ENCODE peak calls at places on chromosomes 11 and 22, in nine cellular contexts. One of them, this sample, is unnamed. For H3K27me3, the result is how much of the 10 kb centered on the place peaks cover.

GRCh38 chr11:121291896-121292502 is 572 bp upstream of the SC5D start:
- DNase-seq in mammary epithelial cell: no peak
- DNase-seq in HepG2: no peak
- DNase-seq in mesenchymal stem cell: no peak
- DNase-seq in keratinocyte: no peak
- DNase-seq in PC-3: peak
- DNase-seq in mesendoderm: peak
- DNase-seq in GM23248: peak
- DNase-seq in endothelial cell of umbilical vein: no peak
- DNase-seq in this sample: peak

GRCh38 chr22:30925667-30926066 is 42.9 kb downstream of the MORC2 start:
- DNase-seq in mammary epithelial cell: no peak
- DNase-seq in HepG2: no peak
- DNase-seq in mesenchymal stem cell: no peak
- DNase-seq in keratinocyte: no peak
- DNase-seq in PC-3: no peak
- DNase-seq in mesendoderm: no peak
- DNase-seq in GM23248: no peak
- DNase-seq in endothelial cell of umbilical vein: no peak
- DNase-seq in this sample: no peak

GRCh38 chr11:46554205-46555162 is 39.3 kb downstream of the AMBRA1 start:
- DNase-seq in mammary epithelial cell: peak
- DNase-seq in HepG2: peak
- DNase-seq in mesenchymal stem cell: peak
- DNase-seq in keratinocyte: no peak
- DNase-seq in PC-3: peak
- DNase-seq in mesendoderm: peak
- DNase-seq in GM23248: peak
- DNase-seq in endothelial cell of umbilical vein: peak
- DNase-seq in this sample: peak

GRCh38 chr11:88359529-88359928 is 22.0 kb upstream of the CTSC start:
- DNase-seq in mammary epithelial cell: no peak
- DNase-seq in HepG2: no peak
- DNase-seq in mesenchymal stem cell: no peak
- DNase-seq in keratinocyte: no peak
- DNase-seq in PC-3: no peak
- DNase-seq in mesendoderm: no peak
- DNase-seq in GM23248: no peak
- DNase-seq in endothelial cell of umbilical vein: no peak
- DNase-seq in this sample: no peak

GRCh38 chr22:41762980-41763779 is 37.3 kb upstream of the CCDC134 start:
- DNase-seq in mammary epithelial cell: peak
- DNase-seq in HepG2: peak
- DNase-seq in mesenchymal stem cell: no peak
- DNase-seq in keratinocyte: no peak
- DNase-seq in PC-3: peak
- DNase-seq in mesendoderm: peak
- DNase-seq in GM23248: no peak
- DNase-seq in endothelial cell of umbilical vein: peak
- DNase-seq in this sample: no peak

GRCh38 chr22:18044548-18045271 is 20.3 kb upstream of the MICAL3 start:
- DNase-seq in mammary epithelial cell: no peak
- DNase-seq in HepG2: peak
- DNase-seq in mesenchymal stem cell: no peak
- DNase-seq in keratinocyte: no peak
- DNase-seq in PC-3: no peak
- DNase-seq in mesendoderm: no peak
- DNase-seq in GM23248: no peak
- DNase-seq in endothelial cell of umbilical vein: no peak
- DNase-seq in this sample: no peak

GRCh38 chr22:47695176-47695575 is 932.7 kb downstream of the TBC1D22A start:
- DNase-seq in mammary epithelial cell: no peak
- DNase-seq in HepG2: no peak
- DNase-seq in mesenchymal stem cell: no peak
- DNase-seq in keratinocyte: no peak
- DNase-seq in PC-3: no peak
- DNase-seq in mesendoderm: no peak
- DNase-seq in GM23248: no peak
- DNase-seq in endothelial cell of umbilical vein: no peak
- DNase-seq in this sample: no peak

GRCh38 chr22:28180804-28181203 is 261.7 kb upstream of the PITPNB start:
- DNase-seq in mammary epithelial cell: no peak
- DNase-seq in HepG2: no peak
- DNase-seq in mesenchymal stem cell: no peak
- DNase-seq in keratinocyte: no peak
- DNase-seq in PC-3: no peak
- DNase-seq in mesendoderm: no peak
- DNase-seq in GM23248: peak
- DNase-seq in endothelial cell of umbilical vein: no peak
- DNase-seq in this sample: peak

GRCh38 chr11:60118333-60118732 is 29.9 kb downstream of the MS4A2 start:
- DNase-seq in mammary epithelial cell: peak
- DNase-seq in HepG2: no peak
- DNase-seq in mesenchymal stem cell: no peak
- DNase-seq in keratinocyte: no peak
- DNase-seq in PC-3: peak
- DNase-seq in mesendoderm: no peak
- DNase-seq in GM23248: no peak
- DNase-seq in endothelial cell of umbilical vein: peak
- DNase-seq in this sample: no peak

GRCh38 chr22:27602390-27602789 is 199.2 kb downstream of the MN1 start:
- DNase-seq in mammary epithelial cell: no peak
- DNase-seq in HepG2: no peak
- DNase-seq in mesenchymal stem cell: no peak
- DNase-seq in keratinocyte: no peak
- DNase-seq in PC-3: no peak
- DNase-seq in mesendoderm: no peak
- DNase-seq in GM23248: no peak
- DNase-seq in endothelial cell of umbilical vein: no peak
- DNase-seq in this sample: no peak

GRCh38 chr11:2258501-2259465 is 11.6 kb downstream of the ASCL2 start:
- DNase-seq in mammary epithelial cell: no peak
- DNase-seq in HepG2: no peak
- DNase-seq in mesenchymal stem cell: no peak
- DNase-seq in keratinocyte: no peak
- DNase-seq in PC-3: no peak
- DNase-seq in mesendoderm: no peak
- DNase-seq in GM23248: no peak
- DNase-seq in endothelial cell of umbilical vein: no peak
- DNase-seq in this sample: no peak

GRCh38 chr11:108929241-108929640 is 264.4 kb downstream of the DDX10 start:
- DNase-seq in mammary epithelial cell: peak
- DNase-seq in HepG2: peak
- DNase-seq in mesenchymal stem cell: peak
- DNase-seq in keratinocyte: peak
- DNase-seq in PC-3: peak
- DNase-seq in mesendoderm: no peak
- DNase-seq in GM23248: peak
- DNase-seq in endothelial cell of umbilical vein: peak
- DNase-seq in this sample: peak

GRCh38 chr11:108538022-108538424 is 39.8 kb upstream of the POGLUT3 start:
- DNase-seq in mammary epithelial cell: no peak
- DNase-seq in HepG2: no peak
- DNase-seq in mesenchymal stem cell: no peak
- DNase-seq in keratinocyte: no peak
- DNase-seq in PC-3: no peak
- DNase-seq in mesendoderm: no peak
- DNase-seq in GM23248: no peak
- DNase-seq in endothelial cell of umbilical vein: no peak
- DNase-seq in this sample: no peak

GRCh38 chr11:83545494-83545893 is 259.3 kb upstream of the CCDC90B start:
- DNase-seq in mammary epithelial cell: no peak
- DNase-seq in HepG2: no peak
- DNase-seq in mesenchymal stem cell: no peak
- DNase-seq in keratinocyte: no peak
- DNase-seq in PC-3: no peak
- DNase-seq in mesendoderm: no peak
- DNase-seq in GM23248: no peak
- DNase-seq in endothelial cell of umbilical vein: no peak
- DNase-seq in this sample: no peak

GRCh38 chr11:86502137-86502536 is 127.5 kb downstream of the CCDC81 start:
- DNase-seq in mammary epithelial cell: no peak
- DNase-seq in HepG2: no peak
- DNase-seq in mesenchymal stem cell: no peak
- DNase-seq in keratinocyte: no peak
- DNase-seq in PC-3: peak
- DNase-seq in mesendoderm: no peak
- DNase-seq in GM23248: no peak
- DNase-seq in endothelial cell of umbilical vein: no peak
- DNase-seq in this sample: no peak

GRCh38 chr11:77175869-77176539 is 48.0 kb downstream of the MYO7A start:
- DNase-seq in mammary epithelial cell: no peak
- DNase-seq in HepG2: no peak
- DNase-seq in mesenchymal stem cell: peak
- DNase-seq in keratinocyte: no peak
- DNase-seq in PC-3: no peak
- DNase-seq in mesendoderm: peak
- DNase-seq in GM23248: no peak
- DNase-seq in endothelial cell of umbilical vein: no peak
- DNase-seq in this sample: no peak

GRCh38 chr22:31960767-31961166 is 16.4 kb downstream of the YWHAH start:
- DNase-seq in mammary epithelial cell: no peak
- DNase-seq in HepG2: no peak
- DNase-seq in mesenchymal stem cell: no peak
- DNase-seq in keratinocyte: no peak
- DNase-seq in PC-3: no peak
- DNase-seq in mesendoderm: no peak
- DNase-seq in GM23248: no peak
- DNase-seq in endothelial cell of umbilical vein: no peak
- DNase-seq in this sample: no peak

GRCh38 chr22:31957970-31958594 is 13.7 kb downstream of the YWHAH start:
- DNase-seq in mammary epithelial cell: no peak
- DNase-seq in HepG2: no peak
- DNase-seq in mesenchymal stem cell: no peak
- DNase-seq in keratinocyte: no peak
- DNase-seq in PC-3: no peak
- DNase-seq in mesendoderm: no peak
- DNase-seq in GM23248: no peak
- DNase-seq in endothelial cell of umbilical vein: no peak
- DNase-seq in this sample: no peak

GRCh38 chr22:31962392-31963113 is 18.2 kb downstream of the YWHAH start:
- DNase-seq in mammary epithelial cell: no peak
- DNase-seq in HepG2: no peak
- DNase-seq in mesenchymal stem cell: no peak
- DNase-seq in keratinocyte: no peak
- DNase-seq in PC-3: no peak
- DNase-seq in mesendoderm: no peak
- DNase-seq in GM23248: no peak
- DNase-seq in endothelial cell of umbilical vein: no peak
- DNase-seq in this sample: no peak

GRCh38 chr22:31956360-31956759 is 12.0 kb downstream of the YWHAH start:
- DNase-seq in mammary epithelial cell: no peak
- DNase-seq in HepG2: no peak
- DNase-seq in mesenchymal stem cell: no peak
- DNase-seq in keratinocyte: no peak
- DNase-seq in PC-3: no peak
- DNase-seq in mesendoderm: no peak
- DNase-seq in GM23248: no peak
- DNase-seq in endothelial cell of umbilical vein: no peak
- DNase-seq in this sample: no peak

GRCh38 chr22:31958625-31959239 is 14.4 kb downstream of the YWHAH start:
- DNase-seq in mammary epithelial cell: no peak
- DNase-seq in HepG2: no peak
- DNase-seq in mesenchymal stem cell: no peak
- DNase-seq in keratinocyte: no peak
- DNase-seq in PC-3: no peak
- DNase-seq in mesendoderm: no peak
- DNase-seq in GM23248: no peak
- DNase-seq in endothelial cell of umbilical vein: no peak
- DNase-seq in this sample: no peak
- H3K4me3 ChIP-seq in mammary epithelial cell: no peak
- H3K4me3 ChIP-seq in HepG2: no peak
- H3K4me3 ChIP-seq in mesenchymal stem cell: no peak
- H3K4me3 ChIP-seq in keratinocyte: no peak
- H3K4me3 ChIP-seq in PC-3: no peak
- H3K4me3 ChIP-seq in mesendoderm: no peak
- H3K4me3 ChIP-seq in GM23248: no peak
- H3K4me3 ChIP-seq in endothelial cell of umbilical vein: no peak
- H3K4me3 ChIP-seq in this sample: no peak

GRCh38 chr11:114111369-114112042 is 52.0 kb downstream of the ZBTB16 start:
- DNase-seq in mammary epithelial cell: peak
- DNase-seq in HepG2: no peak
- DNase-seq in mesenchymal stem cell: peak
- DNase-seq in keratinocyte: no peak
- DNase-seq in PC-3: no peak
- DNase-seq in mesendoderm: no peak
- DNase-seq in GM23248: no peak
- DNase-seq in endothelial cell of umbilical vein: peak
- DNase-seq in this sample: peak
- H3K27me3 ChIP-seq in mammary epithelial cell: under half
- H3K27me3 ChIP-seq in HepG2: under half
- H3K27me3 ChIP-seq in mesenchymal stem cell: half or more
- H3K27me3 ChIP-seq in keratinocyte: under half
- H3K27me3 ChIP-seq in PC-3: half or more
- H3K27me3 ChIP-seq in mesendoderm: under half
- H3K27me3 ChIP-seq in GM23248: half or more
- H3K27me3 ChIP-seq in endothelial cell of umbilical vein: under half
- H3K27me3 ChIP-seq in this sample: under half

DNA sequence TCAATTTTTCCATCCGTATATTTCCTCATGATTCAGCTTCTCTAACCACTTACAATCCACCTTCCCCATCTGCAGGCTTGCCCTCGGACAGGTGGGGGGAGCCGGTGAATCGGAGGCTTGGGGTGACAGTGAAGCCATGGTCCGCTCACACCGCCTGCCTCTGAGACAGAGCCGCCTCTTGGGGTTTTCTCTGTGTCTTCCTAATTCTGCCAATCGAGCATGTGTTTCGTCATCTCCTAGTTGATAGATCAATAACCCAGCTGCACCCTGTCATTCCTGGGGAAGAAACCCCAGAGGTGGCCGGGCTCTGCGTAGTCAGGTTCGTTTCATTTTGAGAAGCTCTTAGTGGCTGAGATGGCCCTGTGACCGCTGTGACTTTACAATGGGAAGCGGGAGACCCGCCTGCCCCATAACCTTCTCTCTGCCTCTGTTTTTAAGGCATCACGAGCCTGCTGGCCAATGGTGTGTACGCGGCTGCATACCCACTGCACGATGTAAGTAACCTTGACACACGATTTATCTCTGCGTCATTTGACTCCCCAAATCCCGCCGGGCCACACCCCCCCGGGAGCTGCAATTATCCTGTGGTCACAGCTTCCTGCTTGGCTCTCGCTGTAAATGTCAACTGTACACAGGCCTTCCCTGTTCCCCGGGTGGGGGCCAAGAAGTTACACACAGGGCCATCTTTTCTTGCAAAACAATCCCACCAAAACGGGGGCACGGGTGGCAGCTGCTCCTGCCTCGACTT is 33.3 kb downstream of the ANO1 start:
- DNase-seq in mammary epithelial cell: no peak
- DNase-seq in HepG2: peak
- DNase-seq in mesenchymal stem cell: peak
- DNase-seq in keratinocyte: no peak
- DNase-seq in PC-3: peak
- DNase-seq in mesendoderm: peak
- DNase-seq in GM23248: peak
- DNase-seq in endothelial cell of umbilical vein: no peak
- DNase-seq in this sample: peak
- H3K9ac ChIP-seq in mammary epithelial cell: no peak
- H3K9ac ChIP-seq in HepG2: no peak
- H3K9ac ChIP-seq in mesenchymal stem cell: no peak
- H3K9ac ChIP-seq in keratinocyte: no peak
- H3K9ac ChIP-seq in PC-3: no peak
- H3K9ac ChIP-seq in mesendoderm: no peak
- H3K9ac ChIP-seq in GM23248: no peak
- H3K9ac ChIP-seq in endothelial cell of umbilical vein: no peak
- H3K9ac ChIP-seq in this sample: no peak

GRCh38 chr11:10900686-10901415 is 43.0 kb upstream of the ZBED5 start:
- DNase-seq in mammary epithelial cell: peak
- DNase-seq in HepG2: no peak
- DNase-seq in mesenchymal stem cell: peak
- DNase-seq in keratinocyte: no peak
- DNase-seq in PC-3: peak
- DNase-seq in mesendoderm: no peak
- DNase-seq in GM23248: peak
- DNase-seq in endothelial cell of umbilical vein: no peak
- DNase-seq in this sample: peak
- H3K4me3 ChIP-seq in mammary epithelial cell: no peak
- H3K4me3 ChIP-seq in HepG2: no peak
- H3K4me3 ChIP-seq in mesenchymal stem cell: no peak
- H3K4me3 ChIP-seq in keratinocyte: peak
- H3K4me3 ChIP-seq in PC-3: peak
- H3K4me3 ChIP-seq in mesendoderm: no peak
- H3K4me3 ChIP-seq in GM23248: peak
- H3K4me3 ChIP-seq in endothelial cell of umbilical vein: no peak
- H3K4me3 ChIP-seq in this sample: peak

This sample was measured in adipocyte.